ENCODE peak calls at places on chromosomes 4 and X, in five cellular contexts. H, P, M, N and G are unnamed samples.

GRCh38 chr4:188346171-188346809 is 207.0 kb downstream of the TRIML1 start:
- DNase-seq in P (no peak), N (no peak), H (no peak), M (peak), G (no peak)

GRCh38 chr4:119300388-119301131 is 21.4 kb downstream of the FABP2 start:
- DNase-seq in P (peak), H (peak), N (peak), M (peak), G (peak)

GRCh38 chrX:28391528-28391927 is 195.7 kb upstream of the IL1RAPL1 start:
- DNase-seq in P (no peak), M (peak), H (no peak), N (no peak), G (no peak)

GRCh38 chr4:156475322-156475721 is 496.3 kb downstream of the PDGFC start:
- DNase-seq in M (peak), P (no peak), H (no peak), N (no peak), G (no peak)

GRCh38 chrX:20515841-20516461 is 249.2 kb upstream of the RPS6KA3 start:
- DNase-seq in M (peak), N (no peak), P (no peak), H (no peak), G (no peak)

GRCh38 chrX:154011376-154012335 is 8.0 kb downstream of the IRAK1 start:
- DNase-seq in N (no peak), M (no peak), P (no peak), H (no peak), G (no peak)

GRCh38 chrX:142686653-142687283 is 339.0 kb upstream of the SPANXN4 start:
- DNase-seq in H (no peak), M (no peak), P (no peak), N (no peak), G (no peak)

GRCh38 chrX:124504106-124504983 is 158.0 kb downstream of the SH2D1A start:
- DNase-seq in M (no peak), P (no peak), N (no peak), H (no peak), G (no peak)

GRCh38 chr4:149923736-149924135 is 108.1 kb upstream of the IQCM start:
- DNase-seq in N (no peak), H (no peak), P (no peak), M (no peak), G (no peak)

GRCh38 chrX:38006283-38006682 is at the start of gene SYTL5:
- DNase-seq in M (no peak), P (no peak), N (no peak), H (no peak), G (no peak)

GRCh38 chr4:1249148-1249730 is 309 bp upstream of the CTBP1 start:
- DNase-seq in M (peak), N (peak), P (peak), H (peak), G (peak)

GRCh38 chr4:14452001-14452400 is 550.3 kb upstream of the CPEB2 start:
- DNase-seq in P (no peak), H (no peak), M (no peak), N (no peak), G (no peak)

GRCh38 chrX:109707322-109707721 is 25.7 kb downstream of the ACSL4 start:
- DNase-seq in M (no peak), N (no peak), P (no peak), H (no peak), G (no peak)

GRCh38 chr4:15198070-15198727 is 195.9 kb downstream of the CPEB2 start:
- DNase-seq in N (peak), H (no peak), M (peak), P (no peak), G (no peak)

GRCh38 chrX:54411732-54412131 is 28.5 kb upstream of the TSR2 start:
- DNase-seq in H (no peak), N (no peak), P (no peak), M (no peak), G (no peak)

GRCh38 chrX:42748067-42748850 is 29.7 kb downstream of the PPP1R2C start:
- DNase-seq in N (peak), M (peak), H (no peak), P (no peak), G (no peak)